ENCODE peak calls at places on chromosome 19, in eight cellular contexts. A is foreskin fibroblast, T is lower leg skin, K is fibroblast of the aortic adventitia, V is right cardiac atrium, Z is skeletal muscle cell, J is HAP-1, W is tibial artery. U is an unnamed sample.

GRCh38 chr19:57563547-57563946 is 3.9 kb upstream of the ZNF550 start:
- DNase-seq in A (no peak), T (no peak), K (no peak), V (no peak), Z (no peak), J (no peak), W (no peak), U (no peak)

GRCh38 chr19:31304877-31305312 is 44.3 kb downstream of the TSHZ3 start:
- DNase-seq in A (no peak), T (no peak), K (no peak), V (no peak), Z (peak), J (no peak), W (no peak), U (no peak)

GRCh38 chr19:23407597-23407996 is 12.3 kb upstream of the ZNF91 start:
- DNase-seq in A (no peak), T (peak), K (no peak), V (no peak), Z (no peak), J (no peak), W (no peak), U (no peak)

GRCh38 chr19:55112246-55112780 is 5.1 kb downstream of the PPP1R12C start:
- DNase-seq in A (no peak), T (no peak), K (no peak), V (peak), Z (no peak), J (no peak), W (no peak), U (no peak)

GRCh38 chr19:50334741-50335421 is 5.7 kb upstream of the KCNC3 start:
- DNase-seq in A (no peak), T (no peak), K (no peak), V (no peak), Z (no peak), J (no peak), W (no peak), U (no peak)

GRCh38 chr19:47280183-47280797 is 5.6 kb downstream of the INAFM1 start:
- DNase-seq in A (no peak), T (no peak), K (no peak), V (no peak), Z (no peak), J (no peak), W (no peak), U (no peak)

GRCh38 chr19:51333836-51334460 is 8.0 kb downstream of the VSIG10L start:
- DNase-seq in A (no peak), T (no peak), K (no peak), V (no peak), Z (no peak), J (no peak), W (no peak), U (no peak)

GRCh38 chr19:16457195-16457953 is 14.4 kb downstream of the EPS15L1 start:
- DNase-seq in A (no peak), T (peak), K (peak), V (no peak), Z (peak), J (no peak), W (peak), U (no peak)

GRCh38 chr19:439167-439900 is 21.5 kb downstream of the SHC2 start:
- DNase-seq in A (no peak), T (no peak), K (no peak), V (no peak), Z (no peak), J (no peak), W (no peak), U (no peak)

GRCh38 chr19:39133431-39134270 is 8.1 kb downstream of the PAK4 start:
- DNase-seq in A (no peak), T (no peak), K (no peak), V (no peak), Z (no peak), J (no peak), W (no peak), U (no peak)

GRCh38 chr19:39448271-39448670 is 2.9 kb downstream of the SUPT5H start:
- DNase-seq in A (peak), T (no peak), K (no peak), V (no peak), Z (no peak), J (no peak), W (no peak), U (no peak)

GRCh38 chr19:45506991-45507863 is at the start of gene VASP:
- DNase-seq in A (peak), T (peak), K (peak), V (peak), Z (no peak), J (peak), W (peak), U (peak)

GRCh38 chr19:18464646-18465045 is 26.7 kb upstream of the ISYNA1 start:
- DNase-seq in A (peak), T (peak), K (peak), V (peak), Z (peak), J (no peak), W (peak), U (no peak)

GRCh38 chr19:4913996-4914735 is 4.9 kb downstream of the UHRF1 start:
- DNase-seq in A (no peak), T (no peak), K (no peak), V (no peak), Z (no peak), J (no peak), W (no peak), U (no peak)

GRCh38 chr19:24072720-24073119 is 14.3 kb upstream of the ZNF254 start:
- DNase-seq in A (no peak), T (no peak), K (no peak), V (no peak), Z (no peak), J (no peak), W (no peak), U (no peak)

GRCh38 chr19:37948362-37948761 is 41.4 kb downstream of the SIPA1L3 start:
- DNase-seq in A (no peak), T (peak), K (no peak), V (no peak), Z (no peak), J (no peak), W (no peak), U (no peak)

GRCh38 chr19:13102666-13103584 is at the start of gene LYL1:
- DNase-seq in A (no peak), T (peak), K (peak), V (peak), Z (no peak), J (no peak), W (peak), U (no peak)

GRCh38 chr19:31144069-31144468 is 205.2 kb downstream of the TSHZ3 start:
- DNase-seq in A (no peak), T (peak), K (no peak), V (no peak), Z (no peak), J (no peak), W (no peak), U (no peak)

GRCh38 chr19:47190167-47190727 is 40.8 kb downstream of the BBC3 start:
- DNase-seq in A (peak), T (no peak), K (peak), V (peak), Z (peak), J (peak), W (peak), U (no peak)

GRCh38 chr19:28400953-28401671 is 811.8 kb downstream of the UQCRFS1 start:
- DNase-seq in A (no peak), T (no peak), K (no peak), V (no peak), Z (no peak), J (no peak), W (no peak), U (no peak)

GRCh38 chr19:49911381-49912145 is 14.9 kb upstream of the IL4I1 start:
- DNase-seq in A (no peak), T (no peak), K (no peak), V (no peak), Z (no peak), J (no peak), W (no peak), U (no peak)

GRCh38 chr19:33227870-33228599 is 2.4 kb upstream of the SLC7A10 start:
- DNase-seq in A (no peak), T (no peak), K (no peak), V (no peak), Z (no peak), J (no peak), W (no peak), U (no peak)

GRCh38 chr19:47111081-47111589 is 2.4 kb downstream of the ZC3H4 start:
- DNase-seq in A (no peak), T (peak), K (no peak), V (no peak), Z (no peak), J (peak), W (no peak), U (no peak)

GRCh38 chr19:46471116-46471733 is at the start of gene PNMA8A:
- DNase-seq in A (peak), T (no peak), K (peak), V (peak), Z (no peak), J (peak), W (peak), U (peak)

GRCh38 chr19:30450945-30451344 is 78.8 kb downstream of the ZNF536 start:
- DNase-seq in A (no peak), T (no peak), K (no peak), V (peak), Z (no peak), J (no peak), W (no peak), U (no peak)

GRCh38 chr19:13277104-13277809 is 127.0 kb downstream of the IER2 start:
- DNase-seq in A (peak), T (no peak), K (peak), V (peak), Z (peak), J (peak), W (no peak), U (peak)

GRCh38 chr19:18789883-18790565 is 1.1 kb downstream of the COMP start:
- DNase-seq in A (no peak), T (no peak), K (no peak), V (peak), Z (no peak), J (peak), W (peak), U (no peak)

GRCh38 chr19:35061583-35062373 is 20.3 kb downstream of the HPN start:
- DNase-seq in A (peak), T (no peak), K (no peak), V (no peak), Z (no peak), J (no peak), W (no peak), U (no peak)
- H3K4me3 ChIP-seq in A (no peak), T (no peak), K (no peak), V (no peak), Z (no peak), J (no peak), W (no peak), U (no peak)

GRCh38 chr19:6868341-6868740 is 19.0 kb upstream of the ADGRE1 start:
- DNase-seq in A (no peak), T (peak), K (no peak), V (no peak), Z (no peak), J (no peak), W (no peak), U (no peak)
- H3K4me3 ChIP-seq in A (no peak), T (no peak), K (no peak), V (no peak), Z (no peak), J (no peak), W (no peak), U (no peak)

GRCh38 chr19:2542341-2543069 is 66.6 kb downstream of the GADD45B start:
- DNase-seq in A (no peak), T (no peak), K (no peak), V (no peak), Z (peak), J (no peak), W (no peak), U (no peak)

GRCh38 chr19:2546128-2547032 is 70.5 kb downstream of the GADD45B start:
- DNase-seq in A (no peak), T (peak), K (no peak), V (peak), Z (no peak), J (no peak), W (peak), U (no peak)

GRCh38 chr19:2547033-2547680 is 71.2 kb downstream of the GADD45B start:
- DNase-seq in A (no peak), T (no peak), K (no peak), V (no peak), Z (no peak), J (no peak), W (no peak), U (no peak)

GRCh38 chr19:2543463-2544442 is 67.8 kb downstream of the GADD45B start:
- DNase-seq in A (peak), T (peak), K (peak), V (peak), Z (peak), J (peak), W (peak), U (peak)

GRCh38 chr19:2544576-2545415 is 68.9 kb downstream of the GADD45B start:
- DNase-seq in A (no peak), T (no peak), K (no peak), V (no peak), Z (no peak), J (no peak), W (peak), U (no peak)
- H3K4me3 ChIP-seq in A (no peak), T (no peak), K (no peak), V (no peak), Z (no peak), J (no peak), W (peak), U (no peak)

DNA sequence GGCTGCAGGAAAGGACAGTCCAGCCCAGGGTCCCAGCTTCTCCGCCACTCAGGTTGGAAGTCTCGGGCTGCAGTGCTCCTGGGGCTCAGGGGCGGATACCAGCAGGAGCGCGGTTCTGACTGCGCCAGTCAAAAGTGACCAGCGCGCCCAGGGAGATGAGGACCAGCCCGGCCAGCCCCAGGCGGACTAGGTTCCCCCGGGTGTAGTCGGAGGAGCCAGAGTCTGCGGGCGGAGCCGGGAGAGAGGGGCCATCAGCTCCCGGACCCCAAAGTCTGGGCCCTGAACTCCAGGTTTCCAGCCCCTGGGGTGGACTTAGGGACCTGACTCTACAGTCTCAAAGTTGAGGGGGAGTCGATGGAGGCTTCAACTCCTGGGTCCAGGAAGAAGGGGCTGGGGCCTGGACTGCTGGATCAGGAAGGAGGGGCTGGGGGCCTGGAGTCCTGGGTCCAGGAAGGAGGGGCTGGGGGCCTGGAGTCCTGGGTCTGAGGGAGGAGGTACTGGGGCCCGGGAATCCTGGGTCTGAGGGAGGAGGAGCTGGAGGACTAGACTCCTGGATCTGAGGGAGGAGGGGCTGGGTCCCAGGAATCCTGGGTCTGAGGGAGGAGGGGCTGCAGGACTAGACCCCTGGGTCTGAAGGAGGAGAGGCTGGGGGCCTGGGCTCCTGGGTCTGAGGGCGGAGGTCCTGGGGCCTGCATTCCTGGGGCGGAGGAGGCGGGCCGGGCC is 5.3 kb downstream of the OSCAR start:
- DNase-seq in A (no peak), T (no peak), K (no peak), V (no peak), Z (no peak), J (no peak), W (no peak), U (no peak)
- H3K4me3 ChIP-seq in A (peak), T (no peak), K (peak), V (no peak), Z (peak), J (no peak), W (peak), U (peak)

DNA sequence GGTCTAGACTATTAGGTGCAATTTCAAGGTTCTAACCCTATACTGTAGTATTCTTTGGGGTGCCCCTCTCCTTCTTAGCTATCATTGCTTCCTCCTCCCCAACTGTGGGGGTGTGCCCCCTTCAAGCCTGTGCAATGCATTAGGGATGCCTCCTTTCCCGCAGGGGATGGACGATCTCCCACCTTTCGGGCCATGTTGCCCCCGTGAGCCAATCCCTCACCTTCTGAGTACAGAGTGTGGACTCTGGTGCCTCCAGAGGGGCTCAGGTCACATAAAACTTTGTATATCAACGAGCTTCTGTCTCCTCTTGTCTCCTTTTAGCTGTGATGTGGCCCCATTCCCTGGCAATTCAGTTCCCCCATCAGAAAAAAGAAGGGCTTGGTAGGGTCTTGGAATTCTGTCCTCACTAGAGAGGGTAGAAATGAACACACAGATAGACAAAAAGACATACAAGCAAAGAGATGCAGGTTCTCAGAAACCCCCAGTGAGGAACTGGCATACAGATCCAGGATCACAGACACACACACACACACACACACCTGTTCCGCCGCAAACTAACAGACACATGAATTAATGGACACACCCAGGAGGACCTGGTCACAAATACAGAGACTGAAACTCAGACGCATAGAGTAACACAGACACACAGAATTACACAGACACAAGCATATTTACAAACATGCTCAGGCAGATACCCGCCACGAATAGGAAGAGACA is 2.5 kb upstream of the HNRNPUL1 start:
- DNase-seq in A (no peak), T (no peak), K (no peak), V (no peak), Z (no peak), J (no peak), W (peak), U (no peak)
- H3K4me3 ChIP-seq in A (peak), T (no peak), K (peak), V (peak), Z (peak), J (peak), W (peak), U (peak)

GRCh38 chr19:9913237-9914000 is 22.9 kb downstream of the OLFM2 start:
- DNase-seq in A (no peak), T (no peak), K (no peak), V (no peak), Z (no peak), J (no peak), W (no peak), U (no peak)
- H3K4me3 ChIP-seq in A (peak), T (peak), K (peak), V (peak), Z (peak), J (peak), W (peak), U (peak)

U was measured in NT2/D1.